ENCODE peak calls at places on chromosomes 2 and 18, in seven cellular contexts. L is activated CD4-positive, alpha-beta T cell treated with anti-CD3 and anti-CD28 coated beads for 36 hours; T is NCI-H2029; I is prostate gland; P is pulmonary artery endothelial cell; N is cardiac fibroblast; X is AG09309. G is an unnamed sample.

GRCh38 chr2:232492236-232492848 is 4.7 kb upstream of the ECEL1 start:
- DNase-seq in L (peak), T (no peak), I (no peak), P (no peak), N (no peak), X (no peak), G (peak)

GRCh38 chr18:37450434-37451133 is 115.0 kb downstream of the CELF4 start:
- DNase-seq in L (no peak), T (peak), I (no peak), P (no peak), N (peak), X (no peak), G (peak)

GRCh38 chr2:181411105-181411849 is 45.9 kb upstream of the ITGA4 start:
- DNase-seq in L (no peak), T (peak), I (no peak), P (no peak), N (peak), X (no peak), G (no peak)

GRCh38 chr18:54957987-54958386 is 1.3 kb downstream of the CCDC68 start:
- DNase-seq in L (no peak), T (no peak), I (peak), P (no peak), N (peak), X (no peak), G (no peak)

GRCh38 chr2:160199683-160200389 is at the start of gene ITGB6:
- DNase-seq in L (no peak), T (no peak), I (no peak), P (no peak), N (no peak), X (no peak), G (no peak)

GRCh38 chr2:160294339-160294803 is 94.3 kb upstream of the ITGB6 start:
- DNase-seq in L (peak), T (no peak), I (no peak), P (peak), N (peak), X (no peak), G (peak)

GRCh38 chr2:186105016-186105415 is 366.4 kb downstream of the FSIP2 start:
- DNase-seq in L (no peak), T (no peak), I (no peak), P (peak), N (no peak), X (no peak), G (no peak)

GRCh38 chr2:15307526-15307925 is 253.6 kb downstream of the NBAS start:
- DNase-seq in L (no peak), T (no peak), I (peak), P (no peak), N (peak), X (no peak), G (no peak)

GRCh38 chr2:21001988-21002813 is 41.7 kb downstream of the APOB start:
- DNase-seq in L (no peak), T (no peak), I (no peak), P (no peak), N (no peak), X (no peak), G (no peak)

GRCh38 chr2:220078439-220078838 is 451.0 kb downstream of the SLC4A3 start:
- DNase-seq in L (no peak), T (no peak), I (no peak), P (no peak), N (peak), X (peak), G (peak)

GRCh38 chr2:1812926-1813325 is 68.6 kb upstream of the PXDN start:
- DNase-seq in L (no peak), T (no peak), I (no peak), P (no peak), N (no peak), X (no peak), G (no peak)

GRCh38 chr2:105149272-105149671 is 92.3 kb upstream of the GPR45 start:
- DNase-seq in L (no peak), T (no peak), I (no peak), P (no peak), N (no peak), X (no peak), G (no peak)

GRCh38 chr18:79068299-79068945 is 772 bp upstream of the ATP9B start:
- DNase-seq in L (peak), T (no peak), I (no peak), P (no peak), N (peak), X (no peak), G (no peak)

GRCh38 chr2:29544031-29544430 is 377.4 kb downstream of the ALK start:
- DNase-seq in L (no peak), T (no peak), I (no peak), P (no peak), N (no peak), X (no peak), G (no peak)

GRCh38 chr18:34223893-34224422 is 755 bp downstream of the NOL4 start:
- DNase-seq in L (no peak), T (no peak), I (no peak), P (no peak), N (no peak), X (no peak), G (no peak)

GRCh38 chr2:112881217-112882000 is 29.6 kb upstream of the IL37 start:
- DNase-seq in L (peak), T (no peak), I (no peak), P (peak), N (peak), X (peak), G (peak)

GRCh38 chr2:9373505-9373904 is 49.8 kb downstream of the ITGB1BP1 start:
- DNase-seq in L (no peak), T (no peak), I (no peak), P (no peak), N (no peak), X (no peak), G (no peak)

GRCh38 chr2:52976132-52976949 is 791.3 kb upstream of the CHAC2 start:
- DNase-seq in L (peak), T (no peak), I (no peak), P (no peak), N (peak), X (no peak), G (no peak)

GRCh38 chr2:48346124-48346536 is 183.8 kb upstream of the STON1 start:
- DNase-seq in L (no peak), T (no peak), I (no peak), P (no peak), N (peak), X (peak), G (peak)

GRCh38 chr2:242015366-242016065 is 146.0 kb downstream of the RTP5 start:
- DNase-seq in L (no peak), T (no peak), I (no peak), P (no peak), N (no peak), X (no peak), G (no peak)

GRCh38 chr18:63741769-63742168 is 33.4 kb upstream of the SERPINB7 start:
- DNase-seq in L (no peak), T (no peak), I (no peak), P (no peak), N (peak), X (peak), G (no peak)

GRCh38 chr2:145184741-145185671 is 665.1 kb upstream of the ZEB2 start:
- DNase-seq in L (no peak), T (no peak), I (no peak), P (no peak), N (peak), X (peak), G (no peak)

GRCh38 chr2:223096571-223096970 is 44.6 kb downstream of the KCNE4 start:
- DNase-seq in L (no peak), T (no peak), I (no peak), P (no peak), N (peak), X (no peak), G (no peak)

GRCh38 chr2:96860065-96861029 is 2.5 kb upstream of the ANKRD39 start:
- DNase-seq in L (peak), T (no peak), I (no peak), P (no peak), N (no peak), X (no peak), G (peak)

GRCh38 chr18:11850821-11851155 is 425 bp upstream of the CHMP1B start:
- DNase-seq in L (no peak), T (no peak), I (no peak), P (peak), N (peak), X (no peak), G (no peak)

GRCh38 chr2:198059800-198060199 is 255.4 kb downstream of the PLCL1 start:
- DNase-seq in L (no peak), T (no peak), I (no peak), P (no peak), N (no peak), X (no peak), G (no peak)

GRCh38 chr18:48032876-48033769 is 102.7 kb upstream of the SMAD2 start:
- DNase-seq in L (no peak), T (no peak), I (no peak), P (no peak), N (peak), X (peak), G (peak)

GRCh38 chr2:199716807-199717586 is 134.0 kb downstream of the FTCDNL1 start:
- DNase-seq in L (no peak), T (no peak), I (no peak), P (no peak), N (no peak), X (no peak), G (no peak)

GRCh38 chr2:172095905-172096660 is 6.6 kb downstream of the DLX2 start:
- DNase-seq in L (no peak), T (no peak), I (no peak), P (no peak), N (no peak), X (no peak), G (no peak)

GRCh38 chr2:1286929-1287328 is 126.3 kb upstream of the TPO start:
- DNase-seq in L (no peak), T (no peak), I (no peak), P (no peak), N (no peak), X (no peak), G (no peak)

GRCh38 chr2:26174691-26175181 is 1.8 kb downstream of the GAREM2 start:
- DNase-seq in L (peak), T (no peak), I (no peak), P (no peak), N (no peak), X (no peak), G (no peak)

GRCh38 chr18:77559274-77559910 is 309.7 kb downstream of the GALR1 start:
- DNase-seq in L (no peak), T (no peak), I (no peak), P (no peak), N (no peak), X (no peak), G (no peak)

GRCh38 chr2:222959358-222959757 is 92.6 kb upstream of the KCNE4 start:
- DNase-seq in L (no peak), T (no peak), I (no peak), P (no peak), N (peak), X (peak), G (no peak)

GRCh38 chr2:241636182-241636982 is 576 bp downstream of the THAP4 start:
- DNase-seq in L (peak), T (no peak), I (no peak), P (no peak), N (peak), X (no peak), G (peak)

G was measured in right cardiac atrium.